ENCODE peak calls at places on chromosomes 1 and 21, in seven cellular contexts. J is OCI-LY7, H is mammary epithelial cell, X is fibroblast of mammary gland, V is GM13977, I is omental fat pad, T is AG10803. K is an unnamed sample.

GRCh38 chr1:170624141-170624540 is 39.8 kb upstream of the PRRX1 start:
- DNase-seq in T (no peak), V (no peak), I (no peak), J (no peak), H (no peak), X (no peak), K (no peak)

GRCh38 chr1:181490276-181490675 is 7.0 kb downstream of the CACNA1E start:
- DNase-seq in X (no peak), J (no peak), H (no peak), T (no peak), V (no peak), I (no peak), K (no peak)

GRCh38 chr1:24705260-24706073 is 39.8 kb upstream of the CLIC4 start:
- DNase-seq in T (peak; percentile 61), X (peak; percentile 92), I (no peak), H (peak; percentile 97), V (peak; percentile 70), J (no peak), K (peak; percentile 85)

GRCh38 chr1:20698195-20698910 is 19.5 kb downstream of the KIF17 start:
- DNase-seq in H (peak; percentile 14), V (no peak), T (peak; percentile 78), J (no peak), X (peak; percentile 62), I (no peak), K (no peak)

GRCh38 chr1:98086796-98087195 is 166.0 kb upstream of the DPYD start:
- DNase-seq in T (peak; percentile 97), I (no peak), V (no peak), X (peak; percentile 94), H (peak; percentile 92), J (no peak), K (no peak)

GRCh38 chr1:24420547-24420946 is 4.9 kb downstream of the NIPAL3 start:
- DNase-seq in V (no peak), I (no peak), T (peak; percentile 60), J (no peak), H (no peak), X (no peak), K (no peak)

GRCh38 chr1:23101101-23101827 is 67.4 kb downstream of the LUZP1 start:
- DNase-seq in T (peak; percentile 51), V (no peak), H (peak; percentile 35), I (no peak), J (no peak), X (peak; percentile 39), K (no peak)

GRCh38 chr21:42337830-42338729 is 12.7 kb downstream of the TFF2 start:
- DNase-seq in J (peak; percentile 69), I (peak; percentile 61), T (peak; percentile 17), H (no peak), V (peak; percentile 68), X (peak; percentile 37), K (peak; percentile 71)

GRCh38 chr1:171470726-171471125 is 14.6 kb upstream of the PRRC2C start:
- DNase-seq in H (no peak), X (no peak), T (no peak), J (no peak), I (no peak), V (no peak), K (no peak)

GRCh38 chr1:1554550-1554925 is 14.1 kb upstream of the TMEM240 start:
- DNase-seq in H (no peak), J (no peak), V (no peak), T (no peak), I (no peak), X (no peak), K (no peak)

GRCh38 chr1:28830814-28831213 is 18.8 kb downstream of the OPRD1 start:
- DNase-seq in X (no peak), V (no peak), T (no peak), I (no peak), H (no peak), J (no peak), K (no peak)

GRCh38 chr1:193185861-193186714 is at the start of gene B3GALT2:
- DNase-seq in J (no peak), V (no peak), X (peak; percentile 61), T (peak; percentile 47), H (peak; percentile 43), I (no peak), K (no peak)

GRCh38 chr1:204147392-204148097 is 4.3 kb downstream of the ETNK2 start:
- DNase-seq in T (no peak), X (no peak), I (no peak), V (no peak), H (no peak), J (no peak), K (no peak)

GRCh38 chr1:52632732-52633290 is at the start of gene SHISAL2A:
- DNase-seq in I (no peak), V (peak; percentile 59), H (no peak), X (peak; percentile 12), J (no peak), T (no peak), K (peak; percentile 65)

GRCh38 chr1:66375125-66375524 is 158.8 kb upstream of the SGIP1 start:
- DNase-seq in V (no peak), X (no peak), H (no peak), J (no peak), T (no peak), I (no peak), K (no peak)

GRCh38 chr1:217135987-217136894 is 413.0 kb upstream of the ESRRG start:
- DNase-seq in H (no peak), I (no peak), T (no peak), J (no peak), V (peak; percentile 22), X (no peak), K (no peak)

GRCh38 chr1:35243681-35244080 is 24.8 kb upstream of the ZMYM4 start:
- DNase-seq in V (no peak), T (no peak), X (no peak), H (peak; percentile 11), I (no peak), J (no peak), K (no peak)

GRCh38 chr21:39088831-39089380 is 94.3 kb downstream of the PSMG1 start:
- DNase-seq in T (no peak), V (no peak), H (peak; percentile 61), J (no peak), I (no peak), X (peak; percentile 82), K (no peak)

GRCh38 chr1:51175278-51175677 is 60.8 kb upstream of the RNF11 start:
- DNase-seq in T (no peak), V (no peak), J (no peak), H (peak; percentile 3), I (no peak), X (peak; percentile 8), K (no peak)

GRCh38 chr1:153627797-153628626 is at the start of gene S100A1:
- DNase-seq in J (no peak), V (no peak), H (no peak), X (no peak), I (no peak), T (no peak), K (no peak)

GRCh38 chr1:180215856-180216625 is 14.0 kb upstream of the LHX4 start:
- DNase-seq in J (no peak), I (no peak), X (no peak), H (no peak), V (no peak), T (peak; percentile 18), K (no peak)

GRCh38 chr1:174021611-174022079 is 512 bp downstream of the RC3H1 start:
- DNase-seq in X (no peak), I (no peak), H (peak; percentile 56), V (peak; percentile 32), T (peak; percentile 55), J (peak; percentile 62), K (peak; percentile 47)

GRCh38 chr21:25759573-25759972 is 24.8 kb downstream of the GABPA start:
- DNase-seq in V (no peak), X (peak; percentile 35), T (no peak), I (no peak), H (peak; percentile 4), J (no peak), K (no peak)

GRCh38 chr21:25767921-25768320 is 33.1 kb downstream of the GABPA start:
- DNase-seq in V (no peak), J (no peak), X (no peak), T (no peak), I (no peak), H (no peak), K (no peak)

GRCh38 chr21:25760061-25760460 is 25.3 kb downstream of the GABPA start:
- DNase-seq in V (no peak), J (no peak), T (no peak), X (no peak), H (no peak), I (no peak), K (no peak)

DNA sequence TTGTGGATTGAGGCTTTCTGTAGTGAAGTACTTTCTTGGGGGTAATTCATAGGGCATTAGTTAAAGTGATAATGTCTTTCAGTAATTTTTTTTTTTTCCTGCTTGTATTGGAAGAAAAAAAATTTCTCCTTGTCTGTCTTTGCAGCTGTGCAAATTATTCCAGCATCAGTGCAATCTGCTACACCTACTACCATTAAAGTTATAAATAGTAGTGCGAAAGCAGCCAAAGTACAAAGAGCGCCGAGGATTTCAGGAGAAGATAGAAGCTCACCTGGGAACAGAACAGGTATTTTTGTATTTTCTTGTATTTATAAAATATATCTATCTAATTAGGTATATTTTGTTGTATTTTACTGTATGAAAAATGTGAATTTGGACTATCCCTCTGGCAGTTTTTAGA is 29.3 kb downstream of the GABPA start:
- DNase-seq in J (no peak), T (no peak), I (no peak), H (no peak), V (no peak), X (no peak), K (no peak)
- TF ChIP-seq CTCF in J (no peak), T (no peak), I (no peak), H (no peak), V (no peak), X (no peak), K (no peak)

GRCh38 chr21:34227386-34227852 is 136.4 kb upstream of the KCNE2 start:
- DNase-seq in V (no peak), I (no peak), T (no peak), H (no peak), X (peak; percentile 6), J (no peak), K (no peak)

GRCh38 chr21:34223376-34223775 is 140.4 kb upstream of the KCNE2 start:
- DNase-seq in H (no peak), V (no peak), X (no peak), T (no peak), I (no peak), J (no peak), K (no peak)

GRCh38 chr21:34229361-34229760 is 134.4 kb upstream of the KCNE2 start:
- DNase-seq in X (no peak), I (no peak), H (no peak), V (no peak), T (no peak), J (no peak), K (no peak)
- TF ChIP-seq CTCF in X (no peak), I (no peak), H (no peak), V (no peak), T (no peak), J (no peak), K (no peak)

DNA sequence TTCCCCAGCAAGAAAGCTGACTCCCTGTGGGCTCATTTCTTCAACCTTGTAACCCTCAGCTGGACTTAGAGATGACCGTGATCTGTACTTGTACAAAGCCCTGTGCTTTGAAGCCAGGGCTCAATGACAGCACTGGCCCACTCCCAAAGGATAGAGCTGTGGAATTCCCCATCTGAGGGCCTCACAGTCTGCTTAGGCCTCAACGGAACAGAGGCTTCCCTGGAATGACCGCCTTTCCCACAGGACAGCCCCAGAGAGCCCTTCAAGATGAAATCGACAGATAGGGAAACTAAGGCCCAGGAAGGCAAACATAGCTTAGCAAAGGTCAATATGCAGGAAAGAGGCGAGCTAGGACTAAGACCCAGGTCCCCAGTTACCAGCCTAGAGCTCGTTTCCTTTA is 11.5 kb downstream of the SLC9A1 start:
- DNase-seq in X (no peak), I (no peak), V (no peak), J (no peak), H (no peak), T (peak; percentile 26), K (no peak)
- TF ChIP-seq CTCF in X (no peak), I (no peak), V (no peak), J (no peak), H (no peak), T (no peak), K (no peak)

GRCh38 chr1:214637722-214638473 is 34.9 kb downstream of the CENPF start:
- DNase-seq in H (peak; percentile 46), T (peak; percentile 67), I (no peak), V (peak; percentile 25), X (peak; percentile 74), J (peak; percentile 42), K (peak; percentile 11)
- TF ChIP-seq CTCF in H (peak; percentile 81), T (peak; percentile 89), I (no peak), V (peak; percentile 69), X (peak; percentile 83), J (peak; percentile 85), K (peak; percentile 41)

K was measured in GM20000.